ENCODE peak calls at places on chromosomes 13 and 19, in nine cellular contexts. T is astrocyte of the cerebellum; U is activated effector memory CD4-positive, alpha-beta T cell treated with Interleukin-2 at 50 U/mL for 16 hours; E is activated naive CD4-positive, alpha-beta T cell treated with anti-CD3 and anti-CD28 coated beads for 36 hours; P is fibroblast of the aortic adventitia; I is cortex of kidney; R is GM06990; S is nucleus accumbens; J is T-helper 2 cell. B is an unnamed sample.

GRCh38 chr13:110932588-110932987 is 17.7 kb upstream of the ANKRD10 start:
- DNase-seq in T (no peak), U (no peak), E (no peak), P (no peak), I (no peak), R (no peak), S (no peak), J (no peak), B (no peak)

GRCh38 chr13:35936579-35936978 is 194.6 kb downstream of the DCLK1 start:
- DNase-seq in T (no peak), U (no peak), E (no peak), P (no peak), I (no peak), R (no peak), S (no peak), J (no peak), B (no peak)

GRCh38 chr19:54190942-54191670 is at the start of gene TSEN34:
- DNase-seq in T (no peak), U (no peak), E (no peak), P (no peak), I (no peak), R (peak), S (peak), J (peak), B (peak)

GRCh38 chr19:29375429-29376093 is 150.2 kb upstream of the VSTM2B start:
- DNase-seq in T (no peak), U (no peak), E (no peak), P (no peak), I (no peak), R (no peak), S (no peak), J (no peak), B (no peak)

GRCh38 chr13:113965968-113966884 is 7.7 kb downstream of the C13orf46 start:
- DNase-seq in T (no peak), U (no peak), E (no peak), P (no peak), I (no peak), R (no peak), S (no peak), J (no peak), B (no peak)

GRCh38 chr19:44113784-44114390 is 688 bp downstream of the ZNF225 start:
- DNase-seq in T (no peak), U (no peak), E (no peak), P (peak), I (no peak), R (no peak), S (peak), J (no peak), B (no peak)

GRCh38 chr19:996051-996838 is 4.0 kb upstream of the GRIN3B start:
- DNase-seq in T (no peak), U (peak), E (peak), P (peak), I (no peak), R (peak), S (no peak), J (peak), B (no peak)

GRCh38 chr19:5711025-5711424 is 8.9 kb downstream of the LONP1 start:
- DNase-seq in T (no peak), U (no peak), E (no peak), P (no peak), I (no peak), R (no peak), S (no peak), J (no peak), B (no peak)

GRCh38 chr13:24684600-24684998 is 4.4 kb downstream of the ATP12A start:
- DNase-seq in T (peak), U (peak), E (peak), P (no peak), I (no peak), R (no peak), S (no peak), J (peak), B (peak)

GRCh38 chr19:40143612-40144011 is 47.6 kb upstream of the MAP3K10 start:
- DNase-seq in T (no peak), U (no peak), E (peak), P (peak), I (no peak), R (peak), S (no peak), J (peak), B (no peak)